ENCODE peak calls at places on chromosomes 5 and 9, in six cellular contexts. One of them, this sample, is unnamed.

GRCh38 chr9:120378680-120379079 is 201.3 kb downstream of the CDK5RAP2 start:
- DNase-seq in coronary artery: no peak
- DNase-seq in non-pigmented ciliary epithelial cell: no peak
- DNase-seq in left cardiac atrium: no peak
- DNase-seq in K562: no peak
- DNase-seq in HAP-1: no peak
- DNase-seq in this sample: no peak

GRCh38 chr5:45862763-45863162 is 166.6 kb upstream of the HCN1 start:
- DNase-seq in HAP-1: no peak
- DNase-seq in left cardiac atrium: no peak
- DNase-seq in non-pigmented ciliary epithelial cell: no peak
- DNase-seq in coronary artery: no peak
- DNase-seq in K562: no peak
- DNase-seq in this sample: no peak

GRCh38 chr9:104855837-104856236 is 72.1 kb downstream of the ABCA1 start:
- DNase-seq in K562: no peak
- DNase-seq in HAP-1: no peak
- DNase-seq in coronary artery: no peak
- DNase-seq in left cardiac atrium: no peak
- DNase-seq in non-pigmented ciliary epithelial cell: no peak
- DNase-seq in this sample: no peak

GRCh38 chr5:109876941-109877669 is 187.4 kb downstream of the MAN2A1 start:
- DNase-seq in HAP-1: no peak
- DNase-seq in non-pigmented ciliary epithelial cell: no peak
- DNase-seq in K562: no peak
- DNase-seq in left cardiac atrium: no peak
- DNase-seq in coronary artery: no peak
- DNase-seq in this sample: peak; percentile 94

GRCh38 chr9:124771867-124772621 is 933 bp upstream of the NR6A1 start:
- DNase-seq in HAP-1: peak; percentile 90
- DNase-seq in K562: peak; percentile 83
- DNase-seq in left cardiac atrium: peak; percentile 72
- DNase-seq in non-pigmented ciliary epithelial cell: no peak
- DNase-seq in coronary artery: no peak
- DNase-seq in this sample: no peak

GRCh38 chr5:170861855-170862766 is at the start of gene RANBP17:
- DNase-seq in coronary artery: no peak
- DNase-seq in K562: no peak
- DNase-seq in left cardiac atrium: peak; percentile 51
- DNase-seq in non-pigmented ciliary epithelial cell: no peak
- DNase-seq in HAP-1: no peak
- DNase-seq in this sample: peak; percentile 23

GRCh38 chr5:136137497-136138220 is 5.0 kb downstream of the SMAD5 start:
- DNase-seq in coronary artery: no peak
- DNase-seq in HAP-1: no peak
- DNase-seq in left cardiac atrium: no peak
- DNase-seq in K562: no peak
- DNase-seq in non-pigmented ciliary epithelial cell: no peak
- DNase-seq in this sample: no peak

GRCh38 chr5:78648359-78649219 is at the start of gene LHFPL2:
- DNase-seq in HAP-1: peak; percentile 82
- DNase-seq in left cardiac atrium: peak; percentile 87
- DNase-seq in non-pigmented ciliary epithelial cell: no peak
- DNase-seq in K562: peak; percentile 67
- DNase-seq in coronary artery: peak; percentile 86
- DNase-seq in this sample: no peak

GRCh38 chr5:32709789-32710334 is 1.3 kb upstream of the NPR3 start:
- DNase-seq in K562: peak; percentile 68
- DNase-seq in non-pigmented ciliary epithelial cell: peak; percentile 27
- DNase-seq in HAP-1: peak; percentile 80
- DNase-seq in coronary artery: peak; percentile 84
- DNase-seq in left cardiac atrium: peak; percentile 76
- DNase-seq in this sample: peak; percentile 46

GRCh38 chr9:107858260-107858659 is 368.7 kb upstream of the KLF4 start:
- DNase-seq in K562: no peak
- DNase-seq in HAP-1: no peak
- DNase-seq in left cardiac atrium: no peak
- DNase-seq in coronary artery: no peak
- DNase-seq in non-pigmented ciliary epithelial cell: no peak
- DNase-seq in this sample: no peak

GRCh38 chr9:82105729-82106128 is 117.2 kb downstream of the SPATA31D1 start:
- DNase-seq in left cardiac atrium: no peak
- DNase-seq in K562: no peak
- DNase-seq in non-pigmented ciliary epithelial cell: no peak
- DNase-seq in HAP-1: no peak
- DNase-seq in coronary artery: no peak
- DNase-seq in this sample: no peak

GRCh38 chr5:154196955-154197652 is 6.6 kb downstream of the GALNT10 start:
- DNase-seq in K562: peak; percentile 83
- DNase-seq in left cardiac atrium: no peak
- DNase-seq in non-pigmented ciliary epithelial cell: no peak
- DNase-seq in coronary artery: no peak
- DNase-seq in HAP-1: no peak
- DNase-seq in this sample: peak; percentile 20

GRCh38 chr9:16816006-16816405 is 54.5 kb downstream of the BNC2 start:
- DNase-seq in left cardiac atrium: no peak
- DNase-seq in K562: no peak
- DNase-seq in coronary artery: no peak
- DNase-seq in non-pigmented ciliary epithelial cell: no peak
- DNase-seq in HAP-1: no peak
- DNase-seq in this sample: no peak

GRCh38 chr5:21802869-21803490 is 1050.2 kb downstream of the CDH12 start:
- DNase-seq in non-pigmented ciliary epithelial cell: no peak
- DNase-seq in K562: no peak
- DNase-seq in left cardiac atrium: no peak
- DNase-seq in coronary artery: no peak
- DNase-seq in HAP-1: no peak
- DNase-seq in this sample: no peak

GRCh38 chr9:136047076-136047774 is 47.9 kb downstream of the NACC2 start:
- DNase-seq in non-pigmented ciliary epithelial cell: no peak
- DNase-seq in HAP-1: no peak
- DNase-seq in K562: no peak
- DNase-seq in left cardiac atrium: no peak
- DNase-seq in coronary artery: no peak
- DNase-seq in this sample: no peak

GRCh38 chr5:11149136-11149535 is 388.1 kb upstream of the DAP start:
- DNase-seq in left cardiac atrium: no peak
- DNase-seq in non-pigmented ciliary epithelial cell: no peak
- DNase-seq in coronary artery: no peak
- DNase-seq in HAP-1: no peak
- DNase-seq in K562: no peak
- DNase-seq in this sample: no peak

GRCh38 chr9:79021084-79021483 is 550.7 kb upstream of the TLE4 start:
- DNase-seq in non-pigmented ciliary epithelial cell: no peak
- DNase-seq in coronary artery: no peak
- DNase-seq in HAP-1: no peak
- DNase-seq in K562: no peak
- DNase-seq in left cardiac atrium: no peak
- DNase-seq in this sample: no peak

GRCh38 chr9:126411225-126411947 is 84.8 kb downstream of the MVB12B start:
- DNase-seq in left cardiac atrium: no peak
- DNase-seq in non-pigmented ciliary epithelial cell: no peak
- DNase-seq in K562: no peak
- DNase-seq in coronary artery: no peak
- DNase-seq in HAP-1: no peak
- DNase-seq in this sample: peak; percentile 87

GRCh38 chr5:138543730-138544104 is 681 bp upstream of the ETF1 start:
- DNase-seq in non-pigmented ciliary epithelial cell: no peak
- DNase-seq in K562: no peak
- DNase-seq in left cardiac atrium: no peak
- DNase-seq in coronary artery: peak; percentile 91
- DNase-seq in HAP-1: no peak
- DNase-seq in this sample: no peak

GRCh38 chr9:126150411-126151030 is 176.1 kb upstream of the MVB12B start:
- DNase-seq in HAP-1: no peak
- DNase-seq in left cardiac atrium: no peak
- DNase-seq in K562: no peak
- DNase-seq in non-pigmented ciliary epithelial cell: no peak
- DNase-seq in coronary artery: peak; percentile 67
- DNase-seq in this sample: no peak

GRCh38 chr5:105968961-105969360 is 1701.8 kb downstream of the EFNA5 start:
- DNase-seq in coronary artery: no peak
- DNase-seq in HAP-1: no peak
- DNase-seq in K562: no peak
- DNase-seq in left cardiac atrium: no peak
- DNase-seq in non-pigmented ciliary epithelial cell: no peak
- DNase-seq in this sample: no peak

GRCh38 chr9:74865177-74865576 is 22.5 kb downstream of the TRPM6 start:
- DNase-seq in non-pigmented ciliary epithelial cell: no peak
- DNase-seq in K562: no peak
- DNase-seq in HAP-1: no peak
- DNase-seq in coronary artery: no peak
- DNase-seq in left cardiac atrium: no peak
- DNase-seq in this sample: no peak

GRCh38 chr5:166979576-166979975 is 1311.9 kb upstream of the WWC1 start:
- DNase-seq in non-pigmented ciliary epithelial cell: no peak
- DNase-seq in K562: no peak
- DNase-seq in left cardiac atrium: no peak
- DNase-seq in HAP-1: peak; percentile 36
- DNase-seq in coronary artery: no peak
- DNase-seq in this sample: no peak

GRCh38 chr9:129275626-129276247 is 97.7 kb upstream of the IER5L start:
- DNase-seq in K562: no peak
- DNase-seq in left cardiac atrium: no peak
- DNase-seq in coronary artery: no peak
- DNase-seq in non-pigmented ciliary epithelial cell: no peak
- DNase-seq in HAP-1: peak; percentile 59
- DNase-seq in this sample: no peak

GRCh38 chr5:6603643-6604042 is 29.2 kb downstream of the NSUN2 start:
- DNase-seq in non-pigmented ciliary epithelial cell: no peak
- DNase-seq in HAP-1: no peak
- DNase-seq in K562: no peak
- DNase-seq in coronary artery: no peak
- DNase-seq in left cardiac atrium: peak; percentile 51
- DNase-seq in this sample: no peak

GRCh38 chr5:74934949-74935751 is 69.0 kb upstream of the FAM169A start:
- DNase-seq in non-pigmented ciliary epithelial cell: no peak
- DNase-seq in left cardiac atrium: no peak
- DNase-seq in K562: no peak
- DNase-seq in HAP-1: peak; percentile 14
- DNase-seq in coronary artery: no peak
- DNase-seq in this sample: peak; percentile 49

GRCh38 chr9:14346826-14347407 is 33.0 kb upstream of the NFIB start:
- DNase-seq in left cardiac atrium: peak; percentile 44
- DNase-seq in K562: no peak
- DNase-seq in HAP-1: no peak
- DNase-seq in non-pigmented ciliary epithelial cell: no peak
- DNase-seq in coronary artery: no peak
- DNase-seq in this sample: no peak

GRCh38 chr9:13358128-13358527 is 78.6 kb upstream of the MPDZ start:
- DNase-seq in coronary artery: no peak
- DNase-seq in non-pigmented ciliary epithelial cell: peak; percentile 56
- DNase-seq in K562: no peak
- DNase-seq in left cardiac atrium: no peak
- DNase-seq in HAP-1: no peak
- DNase-seq in this sample: peak; percentile 92

GRCh38 chr5:107248065-107248695 is 422.6 kb downstream of the EFNA5 start:
- DNase-seq in HAP-1: peak; percentile 87
- DNase-seq in left cardiac atrium: peak; percentile 41
- DNase-seq in K562: peak; percentile 43
- DNase-seq in coronary artery: no peak
- DNase-seq in non-pigmented ciliary epithelial cell: no peak
- DNase-seq in this sample: peak; percentile 33

GRCh38 chr5:15937708-15938107 is 241.9 kb downstream of the MARCHF11 start:
- DNase-seq in non-pigmented ciliary epithelial cell: no peak
- DNase-seq in coronary artery: no peak
- DNase-seq in HAP-1: no peak
- DNase-seq in K562: no peak
- DNase-seq in left cardiac atrium: no peak
- DNase-seq in this sample: no peak

GRCh38 chr9:111985315-111985714 is 88.7 kb downstream of the UGCG start:
- DNase-seq in HAP-1: no peak
- DNase-seq in non-pigmented ciliary epithelial cell: no peak
- DNase-seq in left cardiac atrium: no peak
- DNase-seq in coronary artery: no peak
- DNase-seq in K562: no peak
- DNase-seq in this sample: no peak

GRCh38 chr9:134539613-134540012 is 102.0 kb upstream of the COL5A1 start:
- DNase-seq in K562: no peak
- DNase-seq in non-pigmented ciliary epithelial cell: no peak
- DNase-seq in coronary artery: no peak
- DNase-seq in HAP-1: no peak
- DNase-seq in left cardiac atrium: no peak
- DNase-seq in this sample: no peak

GRCh38 chr5:141475625-141476131 is at the start of gene PCDHGC3:
- DNase-seq in left cardiac atrium: peak; percentile 94
- DNase-seq in HAP-1: peak; percentile 88
- DNase-seq in K562: peak; percentile 34
- DNase-seq in coronary artery: peak; percentile 95
- DNase-seq in non-pigmented ciliary epithelial cell: peak; percentile 82
- DNase-seq in this sample: peak; percentile 91

GRCh38 chr5:65359569-65359968 is 122.2 kb downstream of the ADAMTS6 start:
- DNase-seq in HAP-1: no peak
- DNase-seq in coronary artery: no peak
- DNase-seq in left cardiac atrium: no peak
- DNase-seq in K562: no peak
- DNase-seq in non-pigmented ciliary epithelial cell: no peak
- DNase-seq in this sample: no peak

GRCh38 chr9:133437753-133438531 is 15.8 kb downstream of the ADAMTS13 start:
- DNase-seq in left cardiac atrium: no peak
- DNase-seq in non-pigmented ciliary epithelial cell: no peak
- DNase-seq in HAP-1: no peak
- DNase-seq in coronary artery: no peak
- DNase-seq in K562: peak; percentile 64
- DNase-seq in this sample: no peak

GRCh38 chr9:129451669-129452068 is 169.2 kb downstream of the C9orf50 start:
- DNase-seq in non-pigmented ciliary epithelial cell: no peak
- DNase-seq in left cardiac atrium: no peak
- DNase-seq in K562: no peak
- DNase-seq in HAP-1: no peak
- DNase-seq in coronary artery: no peak
- DNase-seq in this sample: no peak

GRCh38 chr9:106156462-106156861 is 462.1 kb downstream of the TMEM38B start:
- DNase-seq in coronary artery: no peak
- DNase-seq in K562: no peak
- DNase-seq in HAP-1: peak; percentile 10
- DNase-seq in non-pigmented ciliary epithelial cell: no peak
- DNase-seq in left cardiac atrium: no peak
- DNase-seq in this sample: no peak

This sample was measured in astrocyte of the cerebellum.